ENCODE peak calls at places on chromosomes 2 and 18, in nine cellular contexts. One of them, this sample, is unnamed.

GRCh38 chr2:74440005-74440377 is 1.7 kb downstream of the RTKN start:
- DNase-seq in suprapubic skin: peak
- DNase-seq in Peyer's patch: no peak
- DNase-seq in HepG2: peak
- DNase-seq in endothelial cell of umbilical vein: peak
- DNase-seq in right lobe of liver: peak
- DNase-seq in stomach: no peak
- DNase-seq in A549: no peak
- DNase-seq in IMR-90: peak
- DNase-seq in this sample: peak

GRCh38 chr2:20994130-20994529 is 49.7 kb downstream of the APOB start:
- DNase-seq in A549: no peak
- DNase-seq in Peyer's patch: no peak
- DNase-seq in IMR-90: no peak
- DNase-seq in right lobe of liver: no peak
- DNase-seq in HepG2: no peak
- DNase-seq in endothelial cell of umbilical vein: no peak
- DNase-seq in suprapubic skin: no peak
- DNase-seq in stomach: no peak
- DNase-seq in this sample: no peak

GRCh38 chr2:20488782-20489181 is 41.9 kb downstream of the RHOB start:
- DNase-seq in suprapubic skin: peak
- DNase-seq in A549: no peak
- DNase-seq in IMR-90: no peak
- DNase-seq in endothelial cell of umbilical vein: no peak
- DNase-seq in right lobe of liver: no peak
- DNase-seq in stomach: no peak
- DNase-seq in HepG2: no peak
- DNase-seq in Peyer's patch: peak
- DNase-seq in this sample: no peak

GRCh38 chr2:172462393-172463381 is 35.3 kb downstream of the ITGA6 start:
- DNase-seq in A549: no peak
- DNase-seq in Peyer's patch: peak
- DNase-seq in right lobe of liver: no peak
- DNase-seq in suprapubic skin: no peak
- DNase-seq in stomach: no peak
- DNase-seq in endothelial cell of umbilical vein: no peak
- DNase-seq in HepG2: no peak
- DNase-seq in IMR-90: no peak
- DNase-seq in this sample: no peak

GRCh38 chr2:210899131-210899530 is 342.7 kb downstream of the CPS1 start:
- DNase-seq in IMR-90: no peak
- DNase-seq in endothelial cell of umbilical vein: peak
- DNase-seq in right lobe of liver: no peak
- DNase-seq in Peyer's patch: no peak
- DNase-seq in A549: peak
- DNase-seq in HepG2: peak
- DNase-seq in stomach: no peak
- DNase-seq in suprapubic skin: no peak
- DNase-seq in this sample: no peak

GRCh38 chr18:10376735-10377134 is 77.7 kb upstream of the APCDD1 start:
- DNase-seq in HepG2: no peak
- DNase-seq in stomach: no peak
- DNase-seq in right lobe of liver: no peak
- DNase-seq in Peyer's patch: no peak
- DNase-seq in suprapubic skin: no peak
- DNase-seq in A549: no peak
- DNase-seq in endothelial cell of umbilical vein: no peak
- DNase-seq in IMR-90: no peak
- DNase-seq in this sample: no peak

GRCh38 chr2:20037660-20038059 is 13.8 kb downstream of the LAPTM4A start:
- DNase-seq in stomach: no peak
- DNase-seq in Peyer's patch: no peak
- DNase-seq in suprapubic skin: no peak
- DNase-seq in endothelial cell of umbilical vein: no peak
- DNase-seq in HepG2: no peak
- DNase-seq in right lobe of liver: no peak
- DNase-seq in IMR-90: no peak
- DNase-seq in A549: no peak
- DNase-seq in this sample: no peak

GRCh38 chr2:1972948-1973347 is 228.6 kb upstream of the PXDN start:
- DNase-seq in HepG2: no peak
- DNase-seq in suprapubic skin: no peak
- DNase-seq in IMR-90: no peak
- DNase-seq in right lobe of liver: no peak
- DNase-seq in stomach: no peak
- DNase-seq in Peyer's patch: no peak
- DNase-seq in endothelial cell of umbilical vein: no peak
- DNase-seq in A549: no peak
- DNase-seq in this sample: no peak

GRCh38 chr18:32175265-32175664 is 14.6 kb upstream of the MEP1B start:
- DNase-seq in right lobe of liver: no peak
- DNase-seq in stomach: no peak
- DNase-seq in A549: no peak
- DNase-seq in Peyer's patch: no peak
- DNase-seq in HepG2: no peak
- DNase-seq in IMR-90: no peak
- DNase-seq in endothelial cell of umbilical vein: no peak
- DNase-seq in suprapubic skin: no peak
- DNase-seq in this sample: no peak

GRCh38 chr2:226256709-226257401 is 542.8 kb downstream of the IRS1 start:
- DNase-seq in right lobe of liver: no peak
- DNase-seq in suprapubic skin: no peak
- DNase-seq in IMR-90: peak
- DNase-seq in A549: no peak
- DNase-seq in Peyer's patch: no peak
- DNase-seq in stomach: no peak
- DNase-seq in endothelial cell of umbilical vein: no peak
- DNase-seq in HepG2: no peak
- DNase-seq in this sample: no peak

GRCh38 chr18:79681484-79682387 is 2.1 kb downstream of the CTDP1 start:
- DNase-seq in stomach: no peak
- DNase-seq in suprapubic skin: no peak
- DNase-seq in Peyer's patch: peak
- DNase-seq in endothelial cell of umbilical vein: no peak
- DNase-seq in IMR-90: no peak
- DNase-seq in A549: no peak
- DNase-seq in right lobe of liver: no peak
- DNase-seq in HepG2: no peak
- DNase-seq in this sample: no peak

GRCh38 chr18:24466766-24467165 is 6.3 kb downstream of the HRH4 start:
- DNase-seq in right lobe of liver: no peak
- DNase-seq in A549: no peak
- DNase-seq in endothelial cell of umbilical vein: no peak
- DNase-seq in suprapubic skin: no peak
- DNase-seq in stomach: no peak
- DNase-seq in HepG2: no peak
- DNase-seq in Peyer's patch: no peak
- DNase-seq in IMR-90: no peak
- DNase-seq in this sample: no peak

GRCh38 chr2:172783091-172783898 is 47.6 kb downstream of the RAPGEF4 start:
- DNase-seq in A549: peak
- DNase-seq in stomach: no peak
- DNase-seq in right lobe of liver: no peak
- DNase-seq in Peyer's patch: no peak
- DNase-seq in endothelial cell of umbilical vein: peak
- DNase-seq in suprapubic skin: no peak
- DNase-seq in IMR-90: peak
- DNase-seq in HepG2: peak
- DNase-seq in this sample: no peak

GRCh38 chr18:80200171-80200931 is 47.0 kb downstream of the PARD6G start:
- DNase-seq in Peyer's patch: no peak
- DNase-seq in stomach: no peak
- DNase-seq in right lobe of liver: no peak
- DNase-seq in A549: peak
- DNase-seq in IMR-90: peak
- DNase-seq in HepG2: peak
- DNase-seq in suprapubic skin: no peak
- DNase-seq in endothelial cell of umbilical vein: no peak
- DNase-seq in this sample: no peak

GRCh38 chr2:72793798-72794447 is 31.9 kb downstream of the EXOC6B start:
- DNase-seq in stomach: no peak
- DNase-seq in endothelial cell of umbilical vein: peak
- DNase-seq in A549: peak
- DNase-seq in IMR-90: peak
- DNase-seq in Peyer's patch: no peak
- DNase-seq in HepG2: no peak
- DNase-seq in right lobe of liver: no peak
- DNase-seq in suprapubic skin: no peak
- DNase-seq in this sample: peak

GRCh38 chr2:163719278-163719677 is 16.5 kb downstream of the FIGN start:
- DNase-seq in IMR-90: no peak
- DNase-seq in A549: no peak
- DNase-seq in HepG2: no peak
- DNase-seq in stomach: no peak
- DNase-seq in right lobe of liver: no peak
- DNase-seq in endothelial cell of umbilical vein: no peak
- DNase-seq in Peyer's patch: no peak
- DNase-seq in suprapubic skin: no peak
- DNase-seq in this sample: no peak

GRCh38 chr2:60534034-60534393 is 19.4 kb downstream of the BCL11A start:
- DNase-seq in suprapubic skin: no peak
- DNase-seq in stomach: no peak
- DNase-seq in HepG2: no peak
- DNase-seq in Peyer's patch: no peak
- DNase-seq in endothelial cell of umbilical vein: no peak
- DNase-seq in right lobe of liver: no peak
- DNase-seq in A549: no peak
- DNase-seq in IMR-90: no peak
- DNase-seq in this sample: no peak

GRCh38 chr2:60531638-60532216 is 21.7 kb downstream of the BCL11A start:
- DNase-seq in A549: no peak
- DNase-seq in suprapubic skin: no peak
- DNase-seq in IMR-90: no peak
- DNase-seq in endothelial cell of umbilical vein: no peak
- DNase-seq in stomach: no peak
- DNase-seq in Peyer's patch: peak
- DNase-seq in HepG2: no peak
- DNase-seq in right lobe of liver: no peak
- DNase-seq in this sample: no peak

GRCh38 chr2:60533114-60534033 is 20.1 kb downstream of the BCL11A start:
- DNase-seq in HepG2: peak
- DNase-seq in IMR-90: peak
- DNase-seq in right lobe of liver: no peak
- DNase-seq in Peyer's patch: no peak
- DNase-seq in A549: no peak
- DNase-seq in stomach: no peak
- DNase-seq in endothelial cell of umbilical vein: no peak
- DNase-seq in suprapubic skin: no peak
- DNase-seq in this sample: no peak

GRCh38 chr2:60530660-60531276 is 22.7 kb downstream of the BCL11A start:
- DNase-seq in Peyer's patch: peak
- DNase-seq in IMR-90: no peak
- DNase-seq in endothelial cell of umbilical vein: no peak
- DNase-seq in stomach: peak
- DNase-seq in A549: no peak
- DNase-seq in suprapubic skin: no peak
- DNase-seq in right lobe of liver: peak
- DNase-seq in HepG2: peak
- DNase-seq in this sample: peak

GRCh38 chr2:60532421-60532820 is 21.0 kb downstream of the BCL11A start:
- DNase-seq in A549: no peak
- DNase-seq in IMR-90: no peak
- DNase-seq in right lobe of liver: no peak
- DNase-seq in HepG2: no peak
- DNase-seq in Peyer's patch: no peak
- DNase-seq in stomach: no peak
- DNase-seq in suprapubic skin: no peak
- DNase-seq in endothelial cell of umbilical vein: no peak
- DNase-seq in this sample: no peak
- H3K27ac ChIP-seq in A549: no peak
- H3K27ac ChIP-seq in IMR-90: no peak
- H3K27ac ChIP-seq in right lobe of liver: no peak
- H3K27ac ChIP-seq in HepG2: no peak
- H3K27ac ChIP-seq in Peyer's patch: peak
- H3K27ac ChIP-seq in stomach: peak
- H3K27ac ChIP-seq in suprapubic skin: no peak
- H3K27ac ChIP-seq in endothelial cell of umbilical vein: no peak
- H3K27ac ChIP-seq in this sample: no peak

GRCh38 chr2:234446404-234447076 is 50.3 kb downstream of the ARL4C start:
- DNase-seq in A549: no peak
- DNase-seq in HepG2: no peak
- DNase-seq in suprapubic skin: peak
- DNase-seq in endothelial cell of umbilical vein: peak
- DNase-seq in stomach: peak
- DNase-seq in Peyer's patch: peak
- DNase-seq in right lobe of liver: peak
- DNase-seq in IMR-90: no peak
- DNase-seq in this sample: peak
- TF ChIP-seq POLR2A in A549: no peak
- TF ChIP-seq POLR2A in HepG2: no peak
- TF ChIP-seq POLR2A in suprapubic skin: no peak
- TF ChIP-seq POLR2A in endothelial cell of umbilical vein: no peak
- TF ChIP-seq POLR2A in stomach: no peak
- TF ChIP-seq POLR2A in Peyer's patch: no peak
- TF ChIP-seq POLR2A in right lobe of liver: peak
- TF ChIP-seq POLR2A in IMR-90: no peak
- TF ChIP-seq POLR2A in this sample: no peak

GRCh38 chr2:48668992-48669391 is 51.3 kb downstream of the GTF2A1L start:
- DNase-seq in HepG2: no peak
- DNase-seq in endothelial cell of umbilical vein: no peak
- DNase-seq in suprapubic skin: no peak
- DNase-seq in IMR-90: no peak
- DNase-seq in stomach: no peak
- DNase-seq in A549: no peak
- DNase-seq in Peyer's patch: no peak
- DNase-seq in right lobe of liver: no peak
- DNase-seq in this sample: no peak

GRCh38 chr2:48677450-48677849 is 59.8 kb downstream of the GTF2A1L start:
- DNase-seq in IMR-90: no peak
- DNase-seq in HepG2: no peak
- DNase-seq in stomach: no peak
- DNase-seq in right lobe of liver: no peak
- DNase-seq in A549: no peak
- DNase-seq in Peyer's patch: no peak
- DNase-seq in suprapubic skin: no peak
- DNase-seq in endothelial cell of umbilical vein: peak
- DNase-seq in this sample: no peak

GRCh38 chr2:48673581-48673980 is 55.9 kb downstream of the GTF2A1L start:
- DNase-seq in Peyer's patch: no peak
- DNase-seq in right lobe of liver: no peak
- DNase-seq in A549: no peak
- DNase-seq in HepG2: no peak
- DNase-seq in IMR-90: no peak
- DNase-seq in endothelial cell of umbilical vein: no peak
- DNase-seq in stomach: no peak
- DNase-seq in suprapubic skin: no peak
- DNase-seq in this sample: no peak

GRCh38 chr2:48674933-48675332 is 57.3 kb downstream of the GTF2A1L start:
- DNase-seq in right lobe of liver: no peak
- DNase-seq in IMR-90: no peak
- DNase-seq in Peyer's patch: no peak
- DNase-seq in endothelial cell of umbilical vein: no peak
- DNase-seq in HepG2: no peak
- DNase-seq in A549: no peak
- DNase-seq in suprapubic skin: no peak
- DNase-seq in stomach: no peak
- DNase-seq in this sample: no peak
- TF ChIP-seq CTCF in right lobe of liver: no peak
- TF ChIP-seq CTCF in IMR-90: no peak
- TF ChIP-seq CTCF in Peyer's patch: no peak
- TF ChIP-seq CTCF in endothelial cell of umbilical vein: no peak
- TF ChIP-seq CTCF in HepG2: no peak
- TF ChIP-seq CTCF in A549: no peak
- TF ChIP-seq CTCF in suprapubic skin: no peak
- TF ChIP-seq CTCF in stomach: no peak
- TF ChIP-seq CTCF in this sample: no peak

GRCh38 chr2:183153967-183154366 is 29.7 kb downstream of the NUP35 start:
- DNase-seq in HepG2: no peak
- DNase-seq in A549: no peak
- DNase-seq in suprapubic skin: no peak
- DNase-seq in endothelial cell of umbilical vein: no peak
- DNase-seq in right lobe of liver: no peak
- DNase-seq in IMR-90: no peak
- DNase-seq in Peyer's patch: no peak
- DNase-seq in stomach: no peak
- DNase-seq in this sample: no peak
- H3K27ac ChIP-seq in HepG2: no peak
- H3K27ac ChIP-seq in A549: no peak
- H3K27ac ChIP-seq in suprapubic skin: no peak
- H3K27ac ChIP-seq in endothelial cell of umbilical vein: no peak
- H3K27ac ChIP-seq in right lobe of liver: no peak
- H3K27ac ChIP-seq in IMR-90: no peak
- H3K27ac ChIP-seq in Peyer's patch: no peak
- H3K27ac ChIP-seq in stomach: no peak
- H3K27ac ChIP-seq in this sample: no peak

This sample was measured in thyroid gland.